ENCODE peak calls at places on chromosome 16, in five cellular contexts. One of them, this sample, is unnamed.

GRCh38 chr16:58042001-58042885 is 16.7 kb downstream of the MMP15 start:
- DNase-seq in lower lobe of right lung: no peak
- DNase-seq in substantia nigra: no peak
- DNase-seq in Daoy: no peak
- DNase-seq in COR-L47: no peak
- DNase-seq in this sample: no peak

GRCh38 chr16:86783626-86784266 is 205.4 kb downstream of the FOXL1 start:
- DNase-seq in COR-L47: no peak
- DNase-seq in Daoy: peak; percentile 75
- DNase-seq in lower lobe of right lung: no peak
- DNase-seq in substantia nigra: no peak
- DNase-seq in this sample: no peak

GRCh38 chr16:74844041-74844826 is 69.6 kb upstream of the FA2H start:
- DNase-seq in substantia nigra: no peak
- DNase-seq in lower lobe of right lung: no peak
- DNase-seq in COR-L47: no peak
- DNase-seq in Daoy: no peak
- DNase-seq in this sample: no peak

GRCh38 chr16:86502856-86503748 is 7.2 kb upstream of the FOXF1 start:
- DNase-seq in COR-L47: no peak
- DNase-seq in Daoy: no peak
- DNase-seq in lower lobe of right lung: no peak
- DNase-seq in substantia nigra: no peak
- DNase-seq in this sample: no peak

GRCh38 chr16:57289391-57290257 is 5.2 kb upstream of the PLLP start:
- DNase-seq in COR-L47: no peak
- DNase-seq in Daoy: no peak
- DNase-seq in substantia nigra: no peak
- DNase-seq in lower lobe of right lung: no peak
- DNase-seq in this sample: no peak

GRCh38 chr16:85227924-85228462 is 115.7 kb upstream of the CIBAR2 start:
- DNase-seq in Daoy: peak; percentile 84
- DNase-seq in lower lobe of right lung: no peak
- DNase-seq in substantia nigra: no peak
- DNase-seq in COR-L47: no peak
- DNase-seq in this sample: no peak

GRCh38 chr16:84340305-84341040 is 27.9 kb upstream of the ATP2C2 start:
- DNase-seq in COR-L47: no peak
- DNase-seq in substantia nigra: no peak
- DNase-seq in Daoy: no peak
- DNase-seq in lower lobe of right lung: peak; percentile 80
- DNase-seq in this sample: no peak

GRCh38 chr16:89352091-89352681 is 134.7 kb downstream of the ZNF778 start:
- DNase-seq in substantia nigra: no peak
- DNase-seq in Daoy: no peak
- DNase-seq in COR-L47: no peak
- DNase-seq in lower lobe of right lung: peak; percentile 54
- DNase-seq in this sample: no peak

GRCh38 chr16:13543850-13544249 is 376.1 kb upstream of the ERCC4 start:
- DNase-seq in substantia nigra: no peak
- DNase-seq in COR-L47: no peak
- DNase-seq in Daoy: no peak
- DNase-seq in lower lobe of right lung: no peak
- DNase-seq in this sample: no peak

GRCh38 chr16:31427441-31428276 is 501 bp downstream of the COX6A2 start:
- DNase-seq in Daoy: peak; percentile 80
- DNase-seq in substantia nigra: peak; percentile 13
- DNase-seq in lower lobe of right lung: peak; percentile 74
- DNase-seq in COR-L47: no peak
- DNase-seq in this sample: peak; percentile 69

GRCh38 chr16:86225905-86226371 is 284.4 kb upstream of the FOXF1 start:
- DNase-seq in lower lobe of right lung: no peak
- DNase-seq in COR-L47: no peak
- DNase-seq in substantia nigra: no peak
- DNase-seq in Daoy: no peak
- DNase-seq in this sample: no peak

GRCh38 chr16:8936421-8936820 is 27.3 kb downstream of the USP7 start:
- DNase-seq in COR-L47: no peak
- DNase-seq in Daoy: peak; percentile 44
- DNase-seq in substantia nigra: no peak
- DNase-seq in lower lobe of right lung: no peak
- DNase-seq in this sample: peak; percentile 12

GRCh38 chr16:70749681-70750601 is 51.0 kb downstream of the VAC14 start:
- DNase-seq in substantia nigra: peak; percentile 62
- DNase-seq in COR-L47: peak; percentile 30
- DNase-seq in lower lobe of right lung: no peak
- DNase-seq in Daoy: no peak
- DNase-seq in this sample: peak; percentile 18

GRCh38 chr16:85593503-85594195 is 19.5 kb upstream of the GSE1 start:
- DNase-seq in COR-L47: peak; percentile 99
- DNase-seq in substantia nigra: no peak
- DNase-seq in lower lobe of right lung: no peak
- DNase-seq in Daoy: no peak
- DNase-seq in this sample: peak; percentile 55

GRCh38 chr16:50291719-50292565 is 25.6 kb downstream of the ADCY7 start:
- DNase-seq in substantia nigra: no peak
- DNase-seq in lower lobe of right lung: no peak
- DNase-seq in Daoy: no peak
- DNase-seq in COR-L47: no peak
- DNase-seq in this sample: no peak

GRCh38 chr16:66028505-66029216 is 337.8 kb upstream of the CDH5 start:
- DNase-seq in Daoy: peak; percentile 14
- DNase-seq in substantia nigra: no peak
- DNase-seq in COR-L47: no peak
- DNase-seq in lower lobe of right lung: no peak
- DNase-seq in this sample: no peak

GRCh38 chr16:82655315-82655714 is 28.5 kb downstream of the CDH13 start:
- DNase-seq in lower lobe of right lung: no peak
- DNase-seq in COR-L47: no peak
- DNase-seq in Daoy: peak; percentile 95
- DNase-seq in substantia nigra: no peak
- DNase-seq in this sample: no peak

GRCh38 chr16:30375830-30376229 is 1.2 kb downstream of the MYL11 start:
- DNase-seq in lower lobe of right lung: no peak
- DNase-seq in Daoy: no peak
- DNase-seq in COR-L47: no peak
- DNase-seq in substantia nigra: no peak
- DNase-seq in this sample: no peak

GRCh38 chr16:83813818-83814653 is 6.3 kb downstream of the HSBP1 start:
- DNase-seq in lower lobe of right lung: no peak
- DNase-seq in COR-L47: peak; percentile 77
- DNase-seq in substantia nigra: no peak
- DNase-seq in Daoy: peak; percentile 11
- DNase-seq in this sample: peak; percentile 37

GRCh38 chr16:83589576-83589975 is 218.2 kb upstream of the HSBP1 start:
- DNase-seq in COR-L47: no peak
- DNase-seq in Daoy: no peak
- DNase-seq in lower lobe of right lung: no peak
- DNase-seq in substantia nigra: no peak
- DNase-seq in this sample: no peak

GRCh38 chr16:3861808-3862451 is 18.6 kb downstream of the CREBBP start:
- DNase-seq in COR-L47: no peak
- DNase-seq in lower lobe of right lung: no peak
- DNase-seq in Daoy: peak; percentile 33
- DNase-seq in substantia nigra: no peak
- DNase-seq in this sample: no peak

GRCh38 chr16:65572156-65572555 is 450.3 kb upstream of the CDH11 start:
- DNase-seq in substantia nigra: no peak
- DNase-seq in COR-L47: no peak
- DNase-seq in Daoy: peak; percentile 60
- DNase-seq in lower lobe of right lung: no peak
- DNase-seq in this sample: no peak

GRCh38 chr16:12314786-12315185 is 338.3 kb downstream of the SNX29 start:
- DNase-seq in substantia nigra: no peak
- DNase-seq in COR-L47: no peak
- DNase-seq in Daoy: no peak
- DNase-seq in lower lobe of right lung: no peak
- DNase-seq in this sample: no peak

GRCh38 chr16:56871172-56871593 is 6.2 kb downstream of the SLC12A3 start:
- DNase-seq in Daoy: peak; percentile 32
- DNase-seq in lower lobe of right lung: no peak
- DNase-seq in COR-L47: no peak
- DNase-seq in substantia nigra: no peak
- DNase-seq in this sample: no peak

GRCh38 chr16:84718-85452 is 6.9 kb downstream of the MPG start:
- DNase-seq in Daoy: peak; percentile 93
- DNase-seq in substantia nigra: no peak
- DNase-seq in COR-L47: peak; percentile 70
- DNase-seq in lower lobe of right lung: no peak
- DNase-seq in this sample: no peak

This sample was measured in NCI-H2227 treated with DMSO at 0.1 percent for 48 hours.